ENCODE peak calls at places on chromosomes 2 and 18, in ten cellular contexts. S, R, K, T, M, X, H, P, U and E are unnamed samples.

GRCh38 chr18:63311481-63312409 is 7.8 kb downstream of the BCL2 start:
- DNase-seq in S (no peak), P (no peak), R (no peak), K (no peak), X (no peak), T (no peak), H (no peak), M (no peak), U (no peak), E (peak; percentile 44)

GRCh38 chr2:230821991-230822520 is 42.7 kb upstream of the ITM2C start:
- DNase-seq in M (no peak), T (no peak), H (no peak), U (no peak), S (no peak), R (no peak), P (no peak), K (no peak), X (no peak), E (no peak)

GRCh38 chr2:21939961-21940360 is 816.2 kb downstream of the TDRD15 start:
- DNase-seq in X (no peak), T (no peak), S (no peak), R (no peak), P (no peak), M (no peak), K (no peak), H (no peak), U (no peak), E (no peak)

GRCh38 chr2:2702385-2702784 is 371.3 kb upstream of the MYT1L start:
- DNase-seq in T (no peak), K (no peak), S (no peak), H (no peak), X (no peak), R (no peak), M (no peak), U (no peak), P (no peak), E (no peak)

GRCh38 chr2:118495278-118495677 is 352.2 kb downstream of the EN1 start:
- DNase-seq in U (no peak), P (no peak), M (no peak), H (no peak), K (no peak), S (no peak), R (no peak), X (no peak), T (no peak), E (no peak)

GRCh38 chr2:46866770-46867246 is 48.8 kb downstream of the MCFD2 start:
- DNase-seq in H (no peak), K (no peak), M (peak; percentile 20), X (no peak), U (no peak), R (no peak), T (no peak), P (no peak), S (no peak), E (no peak)

GRCh38 chr2:150370600-150370999 is 116.9 kb downstream of the RND3 start:
- DNase-seq in K (no peak), S (no peak), H (no peak), U (no peak), M (no peak), P (no peak), X (no peak), T (no peak), R (peak; percentile 5), E (no peak)

GRCh38 chr2:209687261-209687660 is 84.4 kb upstream of the UNC80 start:
- DNase-seq in H (no peak), P (no peak), S (no peak), R (no peak), T (no peak), M (no peak), X (no peak), U (no peak), K (no peak), E (no peak)

GRCh38 chr2:16482485-16482884 is 183.1 kb downstream of the CYRIA start:
- DNase-seq in T (no peak), M (no peak), S (no peak), P (no peak), X (no peak), K (no peak), R (no peak), U (no peak), H (no peak), E (no peak)

DNA sequence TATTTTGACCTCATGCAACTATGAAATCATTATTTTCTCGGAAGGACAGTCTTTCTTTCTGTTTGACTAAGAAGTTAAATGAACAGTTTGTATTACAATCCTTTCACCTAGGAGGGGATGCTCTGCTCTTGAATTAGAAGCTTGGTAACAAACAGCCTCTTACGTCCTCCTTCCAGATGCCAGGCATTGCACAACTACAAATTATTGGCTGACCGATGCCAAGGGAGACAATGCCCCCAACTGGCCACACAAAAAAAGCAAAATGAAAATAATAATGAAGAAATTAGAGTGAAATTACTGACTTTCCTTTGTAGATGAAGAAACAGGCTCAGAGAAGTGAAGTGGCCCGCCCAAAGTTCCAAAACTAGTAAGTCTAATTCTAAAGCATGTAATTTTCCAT is 177.9 kb downstream of the CYRIA start:
- DNase-seq in H (no peak), T (no peak), X (peak; percentile 39), K (no peak), P (no peak), M (no peak), S (no peak), U (peak; percentile 8), R (peak; percentile 36), E (no peak)
- TF ChIP-seq CTCF in H (no peak), T (no peak), X (peak; percentile 77), K (no peak), P (peak; percentile 46), M (peak; percentile 54), S (no peak), U (peak; percentile 52), R (peak; percentile 28), E (no peak)

GRCh38 chr2:135603543-135603942 is 72.3 kb downstream of the R3HDM1 start:
- DNase-seq in X (no peak), K (no peak), H (no peak), S (no peak), P (no peak), M (no peak), U (no peak), R (no peak), T (no peak), E (no peak)

GRCh38 chr2:135600915-135601314 is 69.6 kb downstream of the R3HDM1 start:
- DNase-seq in S (no peak), M (no peak), U (no peak), P (no peak), X (no peak), K (no peak), R (no peak), H (no peak), T (no peak), E (no peak)
- TF ChIP-seq CTCF in S (peak; percentile 46), M (no peak), U (peak; percentile 30), P (no peak), X (no peak), K (peak; percentile 27), R (no peak), H (no peak), T (peak; percentile 13), E (no peak)

GRCh38 chr2:55771612-55772011 is 78.0 kb upstream of the PNPT1 start:
- DNase-seq in H (no peak), X (peak; percentile 45), T (no peak), K (no peak), S (no peak), M (no peak), R (no peak), P (no peak), U (peak; percentile 33), E (no peak)

GRCh38 chr2:55775828-55776227 is 82.2 kb upstream of the PNPT1 start:
- DNase-seq in H (no peak), R (no peak), X (no peak), M (no peak), P (no peak), T (no peak), U (no peak), S (no peak), K (no peak), E (no peak)

GRCh38 chr2:55776479-55776878 is 82.8 kb upstream of the PNPT1 start:
- DNase-seq in H (no peak), T (no peak), K (no peak), U (no peak), S (no peak), X (no peak), P (no peak), R (no peak), M (no peak), E (no peak)

GRCh38 chr2:55768991-55769390 is 75.3 kb upstream of the PNPT1 start:
- DNase-seq in K (no peak), T (no peak), X (no peak), S (no peak), R (no peak), H (no peak), U (no peak), M (no peak), P (no peak), E (no peak)

GRCh38 chr2:55772309-55772980 is 78.8 kb upstream of the PNPT1 start:
- DNase-seq in R (peak; percentile 46), K (no peak), H (no peak), M (no peak), P (no peak), U (no peak), T (no peak), X (no peak), S (no peak), E (no peak)
- TF ChIP-seq CTCF in R (no peak), K (no peak), H (no peak), M (no peak), P (no peak), U (no peak), T (no peak), X (no peak), S (no peak), E (no peak)

GRCh38 chr2:200194746-200195145 is 111.7 kb upstream of the SPATS2L start:
- DNase-seq in T (no peak), H (no peak), M (no peak), U (no peak), K (no peak), S (no peak), X (no peak), P (no peak), R (no peak), E (no peak)

GRCh38 chr2:200203381-200203827 is 103.1 kb upstream of the SPATS2L start:
- DNase-seq in M (no peak), P (no peak), H (no peak), R (no peak), S (no peak), U (no peak), T (no peak), X (peak; percentile 92), K (no peak), E (no peak)

GRCh38 chr2:200193791-200194190 is 112.7 kb upstream of the SPATS2L start:
- DNase-seq in U (no peak), T (no peak), R (no peak), K (no peak), M (no peak), X (no peak), H (no peak), P (no peak), S (no peak), E (no peak)

GRCh38 chr2:200199005-200199404 is 107.5 kb upstream of the SPATS2L start:
- DNase-seq in H (no peak), R (no peak), X (no peak), U (no peak), M (no peak), P (no peak), S (no peak), K (no peak), T (no peak), E (no peak)

DNA sequence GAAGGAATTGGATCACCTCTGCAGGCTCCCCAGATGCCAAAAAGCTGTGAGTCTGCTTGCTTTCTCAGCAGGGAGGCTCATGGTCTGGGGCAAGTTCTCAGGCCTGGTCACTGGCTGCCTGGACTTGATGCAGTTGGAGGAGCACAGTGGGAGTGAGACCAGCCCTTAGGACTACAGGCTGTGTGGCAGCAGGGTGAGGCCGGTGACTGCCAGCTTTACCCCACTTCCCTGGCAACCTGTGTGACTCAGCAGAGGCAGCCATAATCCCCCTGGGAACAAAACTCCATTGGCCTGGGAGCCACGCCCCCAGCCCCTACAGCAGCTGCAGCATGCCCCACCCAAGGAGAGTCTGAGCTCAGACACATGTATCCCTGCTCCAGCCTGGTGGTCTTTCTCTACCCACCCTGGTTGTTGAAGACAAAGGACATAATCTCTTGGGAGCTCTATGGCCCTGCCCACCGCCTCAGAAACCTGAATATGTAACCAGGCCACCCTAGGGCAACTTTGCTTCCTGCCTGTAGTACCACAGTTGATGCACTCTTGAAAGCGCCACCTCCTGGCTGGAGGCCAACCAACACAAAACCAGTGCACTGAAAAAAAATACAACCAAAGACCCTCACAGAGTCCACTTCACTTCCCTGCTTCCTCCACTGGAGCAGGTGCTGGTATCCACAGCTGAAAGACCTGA is 106.8 kb upstream of the SPATS2L start:
- DNase-seq in U (no peak), M (no peak), T (no peak), P (peak; percentile 38), H (no peak), K (no peak), R (peak; percentile 37), X (peak; percentile 55), S (no peak), E (no peak)
- TF ChIP-seq CTCF in U (no peak), M (peak; percentile 15), T (no peak), P (no peak), H (no peak), K (no peak), R (no peak), X (peak; percentile 68), S (no peak), E (no peak)